ENCODE peak calls at places on chromosome X, in six cellular contexts. One of them, this sample, is unnamed.

GRCh38 chrX:53262918-53263394 is 18.4 kb downstream of the IQSEC2 start:
- DNase-seq in C1 segment of cervical spinal cord: no peak
- DNase-seq in hepatocyte: no peak
- DNase-seq in ureter: no peak
- DNase-seq in omental fat pad: no peak
- DNase-seq in T-helper 22 cell: no peak
- DNase-seq in this sample: peak; percentile 45

GRCh38 chrX:150649096-150649870 is 43.9 kb upstream of the MTMR1 start:
- DNase-seq in omental fat pad: no peak
- DNase-seq in ureter: no peak
- DNase-seq in T-helper 22 cell: no peak
- DNase-seq in hepatocyte: no peak
- DNase-seq in C1 segment of cervical spinal cord: no peak
- DNase-seq in this sample: no peak

GRCh38 chrX:106613277-106613676 is 1.5 kb downstream of the RADX start:
- DNase-seq in C1 segment of cervical spinal cord: no peak
- DNase-seq in hepatocyte: no peak
- DNase-seq in ureter: no peak
- DNase-seq in omental fat pad: no peak
- DNase-seq in T-helper 22 cell: no peak
- DNase-seq in this sample: no peak

GRCh38 chrX:115226929-115227328 is 7.0 kb downstream of the LRCH2 start:
- DNase-seq in omental fat pad: no peak
- DNase-seq in hepatocyte: peak; percentile 67
- DNase-seq in ureter: no peak
- DNase-seq in T-helper 22 cell: no peak
- DNase-seq in C1 segment of cervical spinal cord: no peak
- DNase-seq in this sample: no peak

GRCh38 chrX:108322243-108322642 is 116.0 kb downstream of the COL4A6 start:
- DNase-seq in C1 segment of cervical spinal cord: no peak
- DNase-seq in ureter: no peak
- DNase-seq in hepatocyte: no peak
- DNase-seq in T-helper 22 cell: no peak
- DNase-seq in omental fat pad: no peak
- DNase-seq in this sample: no peak

GRCh38 chrX:21153503-21153902 is 220.7 kb upstream of the CNKSR2 start:
- DNase-seq in T-helper 22 cell: no peak
- DNase-seq in C1 segment of cervical spinal cord: no peak
- DNase-seq in omental fat pad: no peak
- DNase-seq in ureter: no peak
- DNase-seq in hepatocyte: peak; percentile 6
- DNase-seq in this sample: no peak

GRCh38 chrX:38138157-38138556 is 82.5 kb downstream of the SRPX start:
- DNase-seq in hepatocyte: no peak
- DNase-seq in ureter: no peak
- DNase-seq in C1 segment of cervical spinal cord: no peak
- DNase-seq in omental fat pad: no peak
- DNase-seq in T-helper 22 cell: no peak
- DNase-seq in this sample: no peak

GRCh38 chrX:140123446-140123845 is 158.1 kb upstream of the CXorf66 start:
- DNase-seq in omental fat pad: no peak
- DNase-seq in C1 segment of cervical spinal cord: no peak
- DNase-seq in hepatocyte: no peak
- DNase-seq in ureter: no peak
- DNase-seq in T-helper 22 cell: no peak
- DNase-seq in this sample: no peak

GRCh38 chrX:17679820-17680219 is 57.5 kb upstream of the SCML1 start:
- DNase-seq in T-helper 22 cell: no peak
- DNase-seq in C1 segment of cervical spinal cord: no peak
- DNase-seq in hepatocyte: no peak
- DNase-seq in ureter: no peak
- DNase-seq in omental fat pad: no peak
- DNase-seq in this sample: peak; percentile 17

GRCh38 chrX:109281478-109282275 is 200.2 kb downstream of the GUCY2F start:
- DNase-seq in omental fat pad: no peak
- DNase-seq in T-helper 22 cell: no peak
- DNase-seq in hepatocyte: peak; percentile 58
- DNase-seq in ureter: peak; percentile 60
- DNase-seq in C1 segment of cervical spinal cord: no peak
- DNase-seq in this sample: peak; percentile 35

GRCh38 chrX:39752820-39753219 is 344.9 kb downstream of the BCOR start:
- DNase-seq in T-helper 22 cell: no peak
- DNase-seq in omental fat pad: no peak
- DNase-seq in ureter: peak; percentile 64
- DNase-seq in hepatocyte: peak; percentile 52
- DNase-seq in C1 segment of cervical spinal cord: no peak
- DNase-seq in this sample: peak; percentile 15

GRCh38 chrX:45769919-45770582 is 569.4 kb upstream of the DIPK2B start:
- DNase-seq in C1 segment of cervical spinal cord: peak; percentile 8
- DNase-seq in ureter: peak; percentile 73
- DNase-seq in T-helper 22 cell: peak; percentile 15
- DNase-seq in hepatocyte: peak; percentile 76
- DNase-seq in omental fat pad: no peak
- DNase-seq in this sample: peak; percentile 52

GRCh38 chrX:108323751-108324150 is 114.5 kb downstream of the COL4A6 start:
- DNase-seq in omental fat pad: no peak
- DNase-seq in ureter: no peak
- DNase-seq in T-helper 22 cell: no peak
- DNase-seq in hepatocyte: no peak
- DNase-seq in C1 segment of cervical spinal cord: no peak
- DNase-seq in this sample: no peak

GRCh38 chrX:85379174-85379907 is at the start of gene POF1B:
- DNase-seq in hepatocyte: peak; percentile 64
- DNase-seq in C1 segment of cervical spinal cord: no peak
- DNase-seq in ureter: peak; percentile 59
- DNase-seq in T-helper 22 cell: no peak
- DNase-seq in omental fat pad: no peak
- DNase-seq in this sample: peak; percentile 59

GRCh38 chrX:95218964-95219363 is 1465.7 kb upstream of the DIAPH2 start:
- DNase-seq in omental fat pad: no peak
- DNase-seq in ureter: no peak
- DNase-seq in C1 segment of cervical spinal cord: no peak
- DNase-seq in hepatocyte: no peak
- DNase-seq in T-helper 22 cell: no peak
- DNase-seq in this sample: no peak

GRCh38 chrX:103441878-103442535 is 65.7 kb downstream of the BEX3 start:
- DNase-seq in T-helper 22 cell: no peak
- DNase-seq in ureter: peak; percentile 47
- DNase-seq in omental fat pad: no peak
- DNase-seq in hepatocyte: no peak
- DNase-seq in C1 segment of cervical spinal cord: no peak
- DNase-seq in this sample: no peak

GRCh38 chrX:97027384-97027922 is 143.7 kb downstream of the RPA4 start:
- DNase-seq in C1 segment of cervical spinal cord: no peak
- DNase-seq in ureter: no peak
- DNase-seq in T-helper 22 cell: no peak
- DNase-seq in hepatocyte: no peak
- DNase-seq in omental fat pad: no peak
- DNase-seq in this sample: no peak

GRCh38 chrX:132444936-132445335 is 43.9 kb downstream of the MBNL3 start:
- DNase-seq in C1 segment of cervical spinal cord: no peak
- DNase-seq in ureter: no peak
- DNase-seq in T-helper 22 cell: no peak
- DNase-seq in omental fat pad: no peak
- DNase-seq in hepatocyte: no peak
- DNase-seq in this sample: no peak

GRCh38 chrX:47637546-47638195 is 7.9 kb upstream of the CFP start:
- DNase-seq in hepatocyte: no peak
- DNase-seq in T-helper 22 cell: no peak
- DNase-seq in C1 segment of cervical spinal cord: no peak
- DNase-seq in ureter: peak; percentile 53
- DNase-seq in omental fat pad: no peak
- DNase-seq in this sample: no peak

GRCh38 chrX:26918633-26919032 is 544.5 kb downstream of the PPP4R3C start:
- DNase-seq in C1 segment of cervical spinal cord: no peak
- DNase-seq in ureter: no peak
- DNase-seq in hepatocyte: peak; percentile 25
- DNase-seq in T-helper 22 cell: no peak
- DNase-seq in omental fat pad: no peak
- DNase-seq in this sample: peak; percentile 1

GRCh38 chrX:100368167-100368566 is 41.9 kb downstream of the PCDH19 start:
- DNase-seq in omental fat pad: no peak
- DNase-seq in hepatocyte: peak; percentile 19
- DNase-seq in C1 segment of cervical spinal cord: no peak
- DNase-seq in ureter: no peak
- DNase-seq in T-helper 22 cell: no peak
- DNase-seq in this sample: no peak

GRCh38 chrX:20362268-20363002 is 95.7 kb upstream of the RPS6KA3 start:
- DNase-seq in omental fat pad: no peak
- DNase-seq in T-helper 22 cell: no peak
- DNase-seq in ureter: no peak
- DNase-seq in hepatocyte: peak; percentile 63
- DNase-seq in C1 segment of cervical spinal cord: no peak
- DNase-seq in this sample: peak; percentile 37

GRCh38 chrX:44010626-44011025 is 37.4 kb upstream of the NDP start:
- DNase-seq in ureter: no peak
- DNase-seq in T-helper 22 cell: no peak
- DNase-seq in omental fat pad: no peak
- DNase-seq in hepatocyte: no peak
- DNase-seq in C1 segment of cervical spinal cord: no peak
- DNase-seq in this sample: no peak

GRCh38 chrX:132181364-132181763 is 37.9 kb downstream of the RAP2C start:
- DNase-seq in ureter: no peak
- DNase-seq in T-helper 22 cell: no peak
- DNase-seq in C1 segment of cervical spinal cord: no peak
- DNase-seq in omental fat pad: no peak
- DNase-seq in hepatocyte: no peak
- DNase-seq in this sample: peak; percentile 24

GRCh38 chrX:40922307-40922706 is 162.9 kb upstream of the USP9X start:
- DNase-seq in hepatocyte: peak; percentile 61
- DNase-seq in T-helper 22 cell: no peak
- DNase-seq in ureter: no peak
- DNase-seq in C1 segment of cervical spinal cord: no peak
- DNase-seq in omental fat pad: no peak
- DNase-seq in this sample: peak; percentile 23

GRCh38 chrX:55908685-55909212 is 191.2 kb downstream of the RRAGB start:
- DNase-seq in hepatocyte: peak; percentile 25
- DNase-seq in omental fat pad: no peak
- DNase-seq in C1 segment of cervical spinal cord: peak; percentile 13
- DNase-seq in ureter: no peak
- DNase-seq in T-helper 22 cell: no peak
- DNase-seq in this sample: peak; percentile 17

GRCh38 chrX:47078129-47079043 is at the start of gene RGN:
- DNase-seq in hepatocyte: peak; percentile 32
- DNase-seq in ureter: no peak
- DNase-seq in omental fat pad: no peak
- DNase-seq in T-helper 22 cell: no peak
- DNase-seq in C1 segment of cervical spinal cord: peak; percentile 1
- DNase-seq in this sample: no peak

GRCh38 chrX:109710181-109710580 is 22.9 kb downstream of the ACSL4 start:
- DNase-seq in hepatocyte: no peak
- DNase-seq in T-helper 22 cell: no peak
- DNase-seq in ureter: no peak
- DNase-seq in omental fat pad: no peak
- DNase-seq in C1 segment of cervical spinal cord: no peak
- DNase-seq in this sample: no peak

GRCh38 chrX:40303256-40304077 is 205.7 kb upstream of the BCOR start:
- DNase-seq in C1 segment of cervical spinal cord: no peak
- DNase-seq in omental fat pad: no peak
- DNase-seq in T-helper 22 cell: no peak
- DNase-seq in ureter: no peak
- DNase-seq in hepatocyte: no peak
- DNase-seq in this sample: no peak

GRCh38 chrX:85955510-85955909 is 91.8 kb downstream of the CHM start:
- DNase-seq in omental fat pad: no peak
- DNase-seq in C1 segment of cervical spinal cord: no peak
- DNase-seq in hepatocyte: no peak
- DNase-seq in ureter: no peak
- DNase-seq in T-helper 22 cell: no peak
- DNase-seq in this sample: no peak

GRCh38 chrX:78643874-78644273 is 15.3 kb downstream of the RTL3 start:
- DNase-seq in C1 segment of cervical spinal cord: no peak
- DNase-seq in omental fat pad: no peak
- DNase-seq in ureter: no peak
- DNase-seq in hepatocyte: no peak
- DNase-seq in T-helper 22 cell: no peak
- DNase-seq in this sample: no peak

GRCh38 chrX:76279007-76279406 is 106.1 kb downstream of the PBDC1 start:
- DNase-seq in omental fat pad: no peak
- DNase-seq in hepatocyte: peak; percentile 52
- DNase-seq in T-helper 22 cell: peak; percentile 6
- DNase-seq in ureter: peak; percentile 47
- DNase-seq in C1 segment of cervical spinal cord: no peak
- DNase-seq in this sample: peak; percentile 30

GRCh38 chrX:68936608-68937007 is 107.8 kb downstream of the EFNB1 start:
- DNase-seq in hepatocyte: peak; percentile 44
- DNase-seq in C1 segment of cervical spinal cord: no peak
- DNase-seq in omental fat pad: no peak
- DNase-seq in T-helper 22 cell: no peak
- DNase-seq in ureter: peak; percentile 38
- DNase-seq in this sample: no peak

GRCh38 chrX:37060999-37061398 is 52.8 kb downstream of the FAM47C start:
- DNase-seq in hepatocyte: peak; percentile 68
- DNase-seq in C1 segment of cervical spinal cord: no peak
- DNase-seq in ureter: no peak
- DNase-seq in omental fat pad: no peak
- DNase-seq in T-helper 22 cell: no peak
- DNase-seq in this sample: peak; percentile 0